ENCODE peak calls at places on chromosomes 7 and 10, in six cellular contexts. U, R, O, S, X and T are unnamed samples.

GRCh38 chr10:42928064-42928463 is 145.5 kb downstream of the BMS1 start:
- DNase-seq in X (no peak), R (no peak), U (no peak), S (no peak), O (no peak), T (no peak)

GRCh38 chr10:88117227-88117626 is 253.8 kb downstream of the PTEN start:
- DNase-seq in X (no peak), S (no peak), U (no peak), O (peak; percentile 37), R (peak; percentile 80), T (no peak)

GRCh38 chr10:103276941-103277712 is at the start of gene INA:
- DNase-seq in O (peak; percentile 17), X (peak; percentile 54), R (peak; percentile 37), S (no peak), U (no peak), T (no peak)

GRCh38 chr10:47366731-47367460 is 17.2 kb downstream of the ZNF488 start:
- DNase-seq in X (no peak), S (peak; percentile 18), R (no peak), U (no peak), O (no peak), T (no peak)

GRCh38 chr7:41786324-41786723 is 83.4 kb upstream of the INHBA start:
- DNase-seq in U (no peak), R (no peak), S (no peak), O (peak; percentile 20), X (no peak), T (peak; percentile 20)

GRCh38 chr10:131620314-131620713 is 280.5 kb upstream of the PPP2R2D start:
- DNase-seq in O (no peak), X (no peak), S (no peak), R (no peak), U (no peak), T (no peak)

GRCh38 chr10:13528138-13528874 is 508 bp downstream of the BEND7 start:
- DNase-seq in U (no peak), O (no peak), S (no peak), X (no peak), R (no peak), T (no peak)

GRCh38 chr7:66696774-66697191 is 43.8 kb upstream of the RABGEF1 start:
- DNase-seq in S (no peak), R (peak; percentile 6), X (no peak), U (no peak), O (no peak), T (no peak)

GRCh38 chr10:68562666-68563522 is 2.8 kb downstream of the TET1 start:
- DNase-seq in S (no peak), O (peak; percentile 64), U (no peak), R (peak; percentile 8), X (no peak), T (peak; percentile 84)

GRCh38 chr10:62648941-62649340 is 155.6 kb upstream of the ADO start:
- DNase-seq in O (no peak), X (no peak), R (no peak), U (no peak), S (no peak), T (peak; percentile 40)

GRCh38 chr7:24381919-24382505 is 98.0 kb downstream of the NPY start:
- DNase-seq in S (no peak), X (no peak), R (peak; percentile 62), O (peak; percentile 64), U (no peak), T (peak; percentile 17)

GRCh38 chr7:96017877-96018276 is 245.5 kb downstream of the DYNC1I1 start:
- DNase-seq in S (no peak), U (no peak), O (no peak), X (no peak), R (no peak), T (no peak)

GRCh38 chr10:74500026-74500704 is 326.2 kb upstream of the KAT6B start:
- DNase-seq in R (no peak), X (no peak), U (no peak), S (no peak), O (no peak), T (no peak)

GRCh38 chr7:522071-522937 is 2.7 kb upstream of the PDGFA start:
- DNase-seq in O (peak; percentile 57), S (no peak), R (peak; percentile 57), X (no peak), U (no peak), T (peak; percentile 67)

GRCh38 chr10:43233601-43234430 is 33.0 kb downstream of the RASGEF1A start:
- DNase-seq in U (no peak), O (no peak), X (no peak), R (no peak), S (peak; percentile 33), T (no peak)

GRCh38 chr7:141043621-141044020 is 28.9 kb upstream of the MRPS33 start:
- DNase-seq in S (no peak), O (no peak), X (no peak), R (no peak), U (no peak), T (no peak)

GRCh38 chr10:102517553-102517952 is 13.8 kb downstream of the SUFU start:
- DNase-seq in O (peak; percentile 85), U (no peak), R (no peak), X (no peak), S (no peak), T (no peak)

GRCh38 chr7:103373866-103374643 is 26.6 kb downstream of the PSMC2 start:
- DNase-seq in X (no peak), R (no peak), S (no peak), U (no peak), O (no peak), T (peak; percentile 20)

GRCh38 chr10:1151071-1152033 is 95.2 kb downstream of the WDR37 start:
- DNase-seq in S (no peak), O (no peak), U (no peak), X (no peak), R (no peak), T (no peak)

GRCh38 chr10:102324061-102324460 is 71.4 kb upstream of the NFKB2 start:
- DNase-seq in R (no peak), S (no peak), X (no peak), U (no peak), O (peak; percentile 60), T (no peak)

GRCh38 chr10:71520042-71520441 is 123.3 kb downstream of the CDH23 start:
- DNase-seq in S (no peak), O (peak; percentile 2), R (no peak), U (no peak), X (no peak), T (no peak)

GRCh38 chr7:28858206-28858605 is 99.9 kb downstream of the TRIL start:
- DNase-seq in O (no peak), S (no peak), X (no peak), U (no peak), R (no peak), T (no peak)

GRCh38 chr10:69088801-69089501 is 1.0 kb downstream of the SRGN start:
- DNase-seq in X (no peak), R (peak; percentile 86), S (no peak), O (peak; percentile 53), U (peak; percentile 27), T (peak; percentile 91)

GRCh38 chr7:45389073-45389872 is 184.9 kb upstream of the ADCY1 start:
- DNase-seq in R (no peak), U (no peak), O (no peak), S (no peak), X (no peak), T (no peak)

GRCh38 chr7:14836571-14837189 is 65.9 kb downstream of the DGKB start:
- DNase-seq in R (no peak), U (no peak), S (no peak), O (peak; percentile 11), X (peak; percentile 75), T (no peak)

GRCh38 chr10:104897679-104898078 is 256.6 kb downstream of the SORCS3 start:
- DNase-seq in U (no peak), R (no peak), S (no peak), X (no peak), O (no peak), T (no peak)

GRCh38 chr7:3501671-3502070 is 200.6 kb downstream of the SDK1 start:
- DNase-seq in X (no peak), O (no peak), R (no peak), S (no peak), U (no peak), T (no peak)

GRCh38 chr10:86348321-86349210 is 18.0 kb downstream of the GRID1 start:
- DNase-seq in S (peak; percentile 46), R (no peak), X (no peak), U (no peak), O (no peak), T (peak; percentile 14)

GRCh38 chr10:24790599-24790998 is 66.9 kb upstream of the ARHGAP21 start:
- DNase-seq in O (no peak), S (no peak), X (no peak), U (no peak), R (no peak), T (no peak)

GRCh38 chr10:88542522-88542921 is 40.6 kb downstream of the RNLS start:
- DNase-seq in R (no peak), O (peak; percentile 51), S (no peak), U (no peak), X (no peak), T (peak; percentile 40)

GRCh38 chr7:22430457-22430856 is 69.5 kb downstream of the STEAP1B start:
- DNase-seq in S (no peak), U (no peak), X (no peak), O (peak; percentile 55), R (no peak), T (no peak)

GRCh38 chr10:70960783-70961570 is 72.6 kb upstream of the PCBD1 start:
- DNase-seq in R (no peak), S (no peak), O (no peak), U (no peak), X (no peak), T (no peak)

GRCh38 chr7:115851291-115851690 is 179.3 kb downstream of the TFEC start:
- DNase-seq in R (peak; percentile 57), X (peak; percentile 18), O (peak; percentile 67), U (no peak), S (no peak), T (peak; percentile 72)

GRCh38 chr7:3154881-3155494 is 111.3 kb upstream of the CARD11 start:
- DNase-seq in S (no peak), R (peak; percentile 68), U (no peak), O (peak; percentile 45), X (peak; percentile 24), T (peak; percentile 56)

GRCh38 chr10:132788180-132788830 is 2.4 kb upstream of the NKX6-2 start:
- DNase-seq in O (peak; percentile 3), S (no peak), X (no peak), R (no peak), U (no peak), T (no peak)

GRCh38 chr7:40826419-40827216 is 691.8 kb downstream of the SUGCT start:
- DNase-seq in S (no peak), R (no peak), U (no peak), O (peak; percentile 67), X (no peak), T (no peak)

GRCh38 chr10:100008708-100009282 is 952 bp downstream of the DNMBP start:
- DNase-seq in X (no peak), R (no peak), O (no peak), S (no peak), U (no peak), T (no peak)

GRCh38 chr10:60281792-60282353 is 107.8 kb downstream of the ANK3 start:
- DNase-seq in R (no peak), O (no peak), X (no peak), U (no peak), S (no peak), T (no peak)